ENCODE peak calls at places on chromosomes 2 and 18, in eight cellular contexts. M, O, P, B, Y, L, R and H are unnamed samples.

GRCh38 chr2:226687641-226688253 is 111.9 kb downstream of the IRS1 start:
- DNase-seq in M (no peak), B (no peak), P (no peak), R (no peak), L (no peak), O (peak; percentile 28), Y (no peak), H (no peak)

GRCh38 chr2:241852116-241852980 is 6.3 kb downstream of the PDCD1 start:
- DNase-seq in Y (no peak), O (no peak), L (peak; percentile 11), B (no peak), R (no peak), P (no peak), M (no peak), H (no peak)

GRCh38 chr2:57906152-57906732 is 140.4 kb upstream of the VRK2 start:
- DNase-seq in M (peak; percentile 73), P (peak; percentile 62), B (no peak), L (no peak), Y (no peak), O (peak; percentile 61), R (no peak), H (no peak)

GRCh38 chr18:36786686-36787085 is 42.1 kb downstream of the TPGS2 start:
- DNase-seq in B (no peak), M (peak; percentile 87), Y (no peak), O (peak; percentile 84), L (peak; percentile 75), P (peak; percentile 78), R (peak; percentile 78), H (no peak)

GRCh38 chr2:149313512-149313972 is 16.8 kb upstream of the LYPD6 start:
- DNase-seq in O (peak; percentile 22), M (peak; percentile 32), L (no peak), Y (no peak), B (peak; percentile 9), R (no peak), P (peak; percentile 12), H (no peak)

GRCh38 chr2:11155326-11156059 is at the start of gene SLC66A3:
- DNase-seq in L (no peak), B (no peak), P (peak; percentile 90), Y (no peak), M (no peak), O (peak; percentile 87), R (peak; percentile 79), H (no peak)

GRCh38 chr18:7566587-7567486 is at the start of gene PTPRM:
- DNase-seq in O (peak; percentile 76), P (peak; percentile 78), Y (peak; percentile 96), M (peak; percentile 90), B (peak; percentile 66), L (peak; percentile 94), R (peak; percentile 95), H (peak; percentile 94)

GRCh38 chr2:217837001-217837491 is 165.7 kb downstream of the TNS1 start:
- DNase-seq in B (peak; percentile 28), P (peak; percentile 20), L (peak; percentile 85), Y (peak; percentile 91), O (peak; percentile 49), M (peak; percentile 92), R (peak; percentile 88), H (no peak)

GRCh38 chr2:190849774-190850173 is 30.8 kb upstream of the GLS start:
- DNase-seq in P (peak; percentile 85), M (peak; percentile 74), L (peak; percentile 43), Y (no peak), R (no peak), O (peak; percentile 93), B (no peak), H (no peak)

GRCh38 chr2:55408946-55409868 is 10.4 kb downstream of the CCDC88A start:
- DNase-seq in B (no peak), R (no peak), O (peak; percentile 74), Y (no peak), L (no peak), M (peak; percentile 45), P (peak; percentile 47), H (no peak)

GRCh38 chr2:199019898-199020507 is 437.7 kb downstream of the SATB2 start:
- DNase-seq in P (peak; percentile 64), B (no peak), R (no peak), O (peak; percentile 63), M (peak; percentile 10), Y (no peak), L (no peak), H (no peak)

GRCh38 chr18:48962252-48962856 is 11.6 kb upstream of the SMAD7 start:
- DNase-seq in L (no peak), B (no peak), M (no peak), Y (peak; percentile 70), O (no peak), R (no peak), P (no peak), H (no peak)

GRCh38 chr2:206642075-206643025 is at the start of gene FAM237A:
- DNase-seq in B (peak; percentile 76), L (peak; percentile 12), M (peak; percentile 74), Y (no peak), P (peak; percentile 72), R (no peak), O (peak; percentile 53), H (peak; percentile 84)

GRCh38 chr2:211351998-211352397 is 795.6 kb downstream of the CPS1 start:
- DNase-seq in L (no peak), P (no peak), M (no peak), R (no peak), O (peak; percentile 1), B (no peak), Y (no peak), H (no peak)

GRCh38 chr2:125698280-125698679 is 957.7 kb upstream of the GYPC start:
- DNase-seq in M (no peak), O (no peak), L (no peak), B (no peak), P (no peak), R (no peak), Y (no peak), H (no peak)

GRCh38 chr2:104891145-104891544 is 37.2 kb downstream of the POU3F3 start:
- DNase-seq in R (no peak), B (no peak), P (no peak), Y (no peak), L (no peak), O (no peak), M (no peak), H (no peak)
- TF ChIP-seq CTCF in R (no peak), B (no peak), P (no peak), Y (no peak), L (no peak), O (no peak), M (no peak), H (no peak)

GRCh38 chr2:235762832-235763598 is 269.2 kb downstream of the AGAP1 start:
- DNase-seq in P (no peak), M (no peak), Y (no peak), R (no peak), L (no peak), O (no peak), B (no peak), H (no peak)
- TF ChIP-seq CTCF in P (peak; percentile 4), M (peak; percentile 18), Y (no peak), R (no peak), L (no peak), O (no peak), B (peak; percentile 19), H (peak; percentile 32)

GRCh38 chr2:68721482-68722071 is 13.0 kb upstream of the ARHGAP25 start:
- DNase-seq in L (no peak), O (no peak), M (no peak), P (no peak), B (no peak), R (no peak), Y (no peak), H (no peak)

GRCh38 chr2:68726100-68726499 is 8.5 kb upstream of the ARHGAP25 start:
- DNase-seq in M (no peak), B (no peak), Y (no peak), O (no peak), P (no peak), L (no peak), R (no peak), H (no peak)

GRCh38 chr2:68719912-68720311 is 14.7 kb upstream of the ARHGAP25 start:
- DNase-seq in Y (no peak), M (no peak), P (no peak), L (no peak), O (no peak), R (no peak), B (no peak), H (no peak)

GRCh38 chr2:68720665-68721064 is 13.9 kb upstream of the ARHGAP25 start:
- DNase-seq in L (no peak), B (no peak), O (no peak), P (no peak), R (no peak), M (no peak), Y (no peak), H (no peak)

GRCh38 chr2:68722712-68723111 is 11.9 kb upstream of the ARHGAP25 start:
- DNase-seq in R (no peak), P (no peak), O (no peak), Y (no peak), M (no peak), B (no peak), L (no peak), H (no peak)
- TF ChIP-seq CTCF in R (no peak), P (no peak), O (no peak), Y (no peak), M (peak; percentile 12), B (no peak), L (no peak), H (peak; percentile 16)

GRCh38 chr2:72198532-72199241 is 51.0 kb upstream of the CYP26B1 start:
- DNase-seq in Y (no peak), M (peak; percentile 77), B (no peak), P (peak; percentile 59), R (no peak), O (peak; percentile 67), L (no peak), H (no peak)
- TF ChIP-seq CTCF in Y (no peak), M (peak; percentile 28), B (no peak), P (peak; percentile 42), R (no peak), O (peak; percentile 38), L (no peak), H (peak; percentile 13)